ENCODE peak calls at places on chromosomes 7 and 10, in seven cellular contexts. N, T, C, Y, O, E and X are unnamed samples.

GRCh38 chr7:54788664-54789063 is 29.7 kb upstream of the SEC61G start:
- DNase-seq in N (no peak), Y (peak; percentile 87), C (peak; percentile 80), O (no peak), E (peak; percentile 87), T (no peak), X (peak; percentile 36)

GRCh38 chr7:12436896-12437535 is 33.4 kb upstream of the VWDE start:
- DNase-seq in T (no peak), O (no peak), C (no peak), N (peak; percentile 31), Y (peak; percentile 65), E (peak; percentile 65), X (no peak)

GRCh38 chr10:116104210-116104932 is 168.6 kb downstream of the GFRA1 start:
- DNase-seq in N (no peak), Y (peak; percentile 33), E (no peak), T (no peak), C (no peak), O (no peak), X (no peak)

GRCh38 chr7:68158686-68159255 is 1162.1 kb downstream of the TYW1 start:
- DNase-seq in E (no peak), O (no peak), Y (no peak), C (no peak), T (no peak), N (no peak), X (no peak)

GRCh38 chr10:28897617-28898464 is 220.5 kb downstream of the BAMBI start:
- DNase-seq in N (no peak), T (no peak), C (no peak), E (no peak), O (no peak), Y (no peak), X (peak; percentile 34)

GRCh38 chr10:53548664-53549063 is 776.1 kb upstream of the MBL2 start:
- DNase-seq in C (no peak), T (no peak), N (no peak), Y (no peak), O (no peak), E (no peak), X (no peak)

GRCh38 chr7:9181356-9181755 is 747.9 kb downstream of the NXPH1 start:
- DNase-seq in T (no peak), Y (no peak), E (no peak), O (no peak), N (no peak), C (no peak), X (no peak)

GRCh38 chr7:131188367-131189339 is 139.0 kb upstream of the MKLN1 start:
- DNase-seq in N (no peak), E (peak; percentile 97), C (peak; percentile 92), Y (peak; percentile 99), O (peak; percentile 65), T (no peak), X (no peak)

GRCh38 chr7:116340201-116340847 is 130.0 kb downstream of the TES start:
- DNase-seq in E (no peak), T (no peak), N (no peak), O (no peak), Y (peak; percentile 69), C (no peak), X (no peak)

GRCh38 chr7:13068032-13068431 is 380.6 kb downstream of the ARL4A start:
- DNase-seq in T (no peak), O (no peak), Y (no peak), C (no peak), N (no peak), E (no peak), X (no peak)

GRCh38 chr10:129094813-129095212 is 372.2 kb upstream of the MGMT start:
- DNase-seq in E (no peak), Y (no peak), C (no peak), N (no peak), O (no peak), T (no peak), X (no peak)

GRCh38 chr7:84207025-84207424 is 12.4 kb upstream of the SEMA3A start:
- DNase-seq in C (no peak), E (no peak), O (no peak), N (no peak), Y (no peak), T (no peak), X (no peak)

GRCh38 chr10:50421026-50421719 is 169.9 kb upstream of the ASAH2 start:
- DNase-seq in C (no peak), Y (peak; percentile 20), O (peak; percentile 67), E (peak; percentile 20), T (no peak), N (peak; percentile 64), X (no peak)

GRCh38 chr10:8013011-8013410 is 41.5 kb upstream of the GATA3 start:
- DNase-seq in Y (no peak), T (no peak), N (no peak), O (no peak), E (no peak), C (no peak), X (no peak)

GRCh38 chr7:75928600-75928939 is 13.6 kb downstream of the POR start:
- DNase-seq in Y (no peak), O (no peak), N (no peak), E (no peak), T (no peak), C (no peak), X (no peak)

GRCh38 chr7:108570146-108570755 is 577 bp downstream of the DNAJB9 start:
- DNase-seq in O (peak; percentile 75), C (no peak), T (peak; percentile 73), E (peak; percentile 42), Y (peak; percentile 55), N (peak; percentile 58), X (peak; percentile 25)

GRCh38 chr10:60794953-60795352 is 16.7 kb downstream of the CDK1 start:
- DNase-seq in C (no peak), E (no peak), Y (no peak), N (no peak), T (no peak), O (no peak), X (no peak)

GRCh38 chr10:61869772-61870520 is 31.6 kb upstream of the ARID5B start:
- DNase-seq in C (peak; percentile 74), N (no peak), Y (peak; percentile 88), E (no peak), O (no peak), T (no peak), X (no peak)

DNA sequence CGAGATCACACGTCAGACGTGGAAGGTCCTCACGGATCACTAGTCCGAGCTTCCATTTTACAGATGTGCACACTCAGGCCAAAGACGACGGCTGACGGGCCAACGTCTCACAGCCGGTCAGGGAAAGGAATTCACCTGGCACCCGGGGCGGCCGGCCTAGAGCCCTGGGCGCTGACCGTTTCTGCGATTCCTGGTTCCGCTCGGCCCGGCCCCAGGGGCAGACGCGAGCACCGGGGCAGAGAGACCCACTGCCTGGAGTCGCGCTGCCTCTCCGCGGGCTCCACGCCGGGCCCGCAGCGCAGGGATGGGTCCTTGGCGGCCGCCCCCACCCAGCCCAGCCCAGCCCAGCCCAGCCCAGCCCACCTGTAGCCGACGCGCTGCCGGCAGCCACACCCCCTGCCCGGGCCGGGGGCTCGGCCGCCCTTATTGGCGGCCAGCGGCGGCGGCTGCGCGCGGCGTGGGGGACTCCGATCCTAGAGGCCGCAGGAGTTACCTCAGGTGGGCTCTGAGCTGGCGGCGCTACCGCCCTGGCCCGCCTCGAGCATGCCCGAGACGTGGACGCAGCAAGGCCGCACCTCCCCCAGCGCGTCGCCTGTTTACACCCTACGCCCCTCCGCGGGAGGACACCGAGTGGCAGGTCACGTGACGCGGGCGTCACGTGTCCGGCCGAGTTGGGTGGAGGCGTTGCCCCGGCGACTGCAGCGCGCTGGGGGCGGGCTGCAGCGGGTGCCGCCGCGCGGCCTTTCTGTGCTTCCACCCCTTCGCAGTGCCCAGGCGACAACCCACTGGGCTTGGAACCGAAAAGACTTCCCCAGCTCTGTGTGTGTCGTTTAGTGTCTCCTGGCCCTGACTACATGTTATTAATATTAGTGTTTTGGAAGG is 78.1 kb downstream of the ZFAND4 start:
- DNase-seq in N (peak; percentile 98), E (peak; percentile 71), O (peak; percentile 96), C (peak; percentile 67), Y (peak; percentile 89), T (peak; percentile 96), X (peak; percentile 91)
- TF ChIP-seq CTCF in N (peak; percentile 32), E (no peak), O (peak; percentile 19), C (no peak), Y (no peak), T (peak; percentile 11), X (peak; percentile 17)

GRCh38 chr7:137937202-137937560 is 64.7 kb downstream of the CREB3L2 start:
- DNase-seq in C (no peak), T (no peak), O (peak; percentile 76), N (no peak), Y (peak; percentile 54), E (no peak), X (no peak)

GRCh38 chr7:137935849-137936508 is 65.9 kb downstream of the CREB3L2 start:
- DNase-seq in O (no peak), T (no peak), Y (no peak), C (no peak), E (no peak), N (peak; percentile 25), X (no peak)

GRCh38 chr7:137934941-137935848 is 66.7 kb downstream of the CREB3L2 start:
- DNase-seq in E (no peak), C (no peak), Y (no peak), N (peak; percentile 20), O (no peak), T (no peak), X (no peak)

GRCh38 chr7:137934176-137934826 is 67.6 kb downstream of the CREB3L2 start:
- DNase-seq in C (no peak), O (no peak), Y (no peak), E (no peak), N (no peak), T (no peak), X (no peak)

GRCh38 chr7:137936509-137937201 is 65.2 kb downstream of the CREB3L2 start:
- DNase-seq in C (no peak), E (no peak), Y (no peak), N (no peak), O (no peak), T (no peak), X (no peak)
- H3K4me3 ChIP-seq in C (no peak overlapping the region), E (no peak overlapping the region), Y (no peak overlapping the region), N (no peak overlapping the region), O (no peak overlapping the region), T (no peak overlapping the region), X (no peak overlapping the region)

GRCh38 chr7:2843191-2843685 is 870 bp downstream of the GNA12 start:
- DNase-seq in Y (no peak), N (no peak), T (no peak), E (no peak), C (no peak), O (no peak), X (no peak)

GRCh38 chr7:2841907-2842306 is 2.2 kb downstream of the GNA12 start:
- DNase-seq in C (no peak), O (no peak), T (no peak), Y (no peak), N (no peak), E (no peak), X (no peak)

GRCh38 chr7:2845193-2845592 is 1.1 kb upstream of the GNA12 start:
- DNase-seq in O (no peak), E (no peak), N (no peak), C (no peak), T (no peak), Y (no peak), X (no peak)

GRCh38 chr7:2844153-2845077 is at the start of gene GNA12:
- DNase-seq in E (peak; percentile 99), C (peak; percentile 97), N (peak; percentile 99), O (peak; percentile 100), T (peak; percentile 99), Y (peak; percentile 97), X (peak; percentile 98)

GRCh38 chr7:2843711-2844152 is 376 bp downstream of the GNA12 start:
- DNase-seq in O (peak; percentile 74), C (no peak), N (peak; percentile 50), T (peak; percentile 77), E (no peak), Y (peak; percentile 47), X (peak; percentile 39)
- TF ChIP-seq CTCF in O (no peak), C (no peak), N (no peak), T (no peak), E (no peak), Y (no peak), X (no peak)

GRCh38 chr10:121519411-121519810 is 78.8 kb downstream of the FGFR2 start:
- DNase-seq in C (no peak), Y (no peak), N (no peak), E (no peak), T (no peak), O (no peak), X (no peak)
- H3K4me3 ChIP-seq in C (no peak overlapping the region), Y (no peak overlapping the region), N (no peak overlapping the region), E (no peak overlapping the region), T (no peak overlapping the region), O (no peak overlapping the region), X (no peak overlapping the region)